ENCODE peak calls at places on chromosomes 12 and 14, in ten cellular contexts. One of them, this sample, is unnamed.

GRCh38 chr14:77270361-77271112 is 469 bp downstream of the NGB start:
- DNase-seq in AG04450: no peak
- DNase-seq in HL-60: no peak
- DNase-seq in mammary epithelial cell: no peak
- DNase-seq in A549: no peak
- DNase-seq in bronchial epithelial cell: no peak
- DNase-seq in type B pancreatic cell: no peak
- DNase-seq in cardiac muscle cell: no peak
- DNase-seq in sigmoid colon: no peak
- DNase-seq in GM20000: no peak
- DNase-seq in this sample: no peak

GRCh38 chr12:19198272-19198671 is 68.7 kb downstream of the PLEKHA5 start:
- DNase-seq in cardiac muscle cell: no peak
- DNase-seq in bronchial epithelial cell: peak
- DNase-seq in AG04450: no peak
- DNase-seq in A549: no peak
- DNase-seq in HL-60: no peak
- DNase-seq in type B pancreatic cell: no peak
- DNase-seq in GM20000: no peak
- DNase-seq in sigmoid colon: no peak
- DNase-seq in mammary epithelial cell: peak
- DNase-seq in this sample: no peak

GRCh38 chr12:4164591-4165558 is 108.7 kb upstream of the CCND2 start:
- DNase-seq in cardiac muscle cell: peak
- DNase-seq in A549: no peak
- DNase-seq in type B pancreatic cell: peak
- DNase-seq in HL-60: no peak
- DNase-seq in bronchial epithelial cell: peak
- DNase-seq in GM20000: peak
- DNase-seq in mammary epithelial cell: peak
- DNase-seq in sigmoid colon: peak
- DNase-seq in AG04450: peak
- DNase-seq in this sample: peak

GRCh38 chr12:51863363-51863920 is 14.9 kb upstream of the FIGNL2 start:
- DNase-seq in sigmoid colon: no peak
- DNase-seq in bronchial epithelial cell: no peak
- DNase-seq in mammary epithelial cell: no peak
- DNase-seq in AG04450: no peak
- DNase-seq in cardiac muscle cell: no peak
- DNase-seq in A549: no peak
- DNase-seq in GM20000: no peak
- DNase-seq in HL-60: no peak
- DNase-seq in type B pancreatic cell: no peak
- DNase-seq in this sample: peak

GRCh38 chr12:44154128-44154527 is 318.2 kb downstream of the TMEM117 start:
- DNase-seq in GM20000: no peak
- DNase-seq in sigmoid colon: no peak
- DNase-seq in A549: no peak
- DNase-seq in mammary epithelial cell: no peak
- DNase-seq in type B pancreatic cell: no peak
- DNase-seq in bronchial epithelial cell: no peak
- DNase-seq in AG04450: peak
- DNase-seq in HL-60: no peak
- DNase-seq in cardiac muscle cell: peak
- DNase-seq in this sample: no peak

GRCh38 chr12:80045594-80045993 is 53.7 kb upstream of the OTOGL start:
- DNase-seq in AG04450: peak
- DNase-seq in GM20000: no peak
- DNase-seq in mammary epithelial cell: peak
- DNase-seq in HL-60: no peak
- DNase-seq in sigmoid colon: no peak
- DNase-seq in bronchial epithelial cell: peak
- DNase-seq in cardiac muscle cell: no peak
- DNase-seq in A549: no peak
- DNase-seq in type B pancreatic cell: no peak
- DNase-seq in this sample: no peak

GRCh38 chr12:121522962-121523361 is 57.9 kb downstream of the KDM2B start:
- DNase-seq in GM20000: peak
- DNase-seq in mammary epithelial cell: no peak
- DNase-seq in HL-60: no peak
- DNase-seq in cardiac muscle cell: no peak
- DNase-seq in sigmoid colon: no peak
- DNase-seq in type B pancreatic cell: no peak
- DNase-seq in bronchial epithelial cell: no peak
- DNase-seq in A549: no peak
- DNase-seq in AG04450: no peak
- DNase-seq in this sample: no peak

GRCh38 chr14:56199095-56199975 is 81.1 kb downstream of the PELI2 start:
- DNase-seq in HL-60: no peak
- DNase-seq in bronchial epithelial cell: peak
- DNase-seq in GM20000: peak
- DNase-seq in cardiac muscle cell: no peak
- DNase-seq in sigmoid colon: peak
- DNase-seq in mammary epithelial cell: peak
- DNase-seq in AG04450: peak
- DNase-seq in A549: peak
- DNase-seq in type B pancreatic cell: no peak
- DNase-seq in this sample: no peak

GRCh38 chr12:989051-989450 is 2.0 kb upstream of the ERC1 start:
- DNase-seq in mammary epithelial cell: no peak
- DNase-seq in sigmoid colon: no peak
- DNase-seq in type B pancreatic cell: no peak
- DNase-seq in GM20000: no peak
- DNase-seq in cardiac muscle cell: no peak
- DNase-seq in bronchial epithelial cell: no peak
- DNase-seq in A549: no peak
- DNase-seq in AG04450: no peak
- DNase-seq in HL-60: no peak
- DNase-seq in this sample: no peak

GRCh38 chr14:20632448-20632830 is 9.1 kb downstream of the OR6S1 start:
- DNase-seq in HL-60: no peak
- DNase-seq in A549: no peak
- DNase-seq in type B pancreatic cell: no peak
- DNase-seq in AG04450: no peak
- DNase-seq in GM20000: no peak
- DNase-seq in mammary epithelial cell: peak
- DNase-seq in bronchial epithelial cell: no peak
- DNase-seq in cardiac muscle cell: no peak
- DNase-seq in sigmoid colon: no peak
- DNase-seq in this sample: peak

GRCh38 chr12:109292342-109292711 is 16.8 kb downstream of the FOXN4 start:
- DNase-seq in AG04450: no peak
- DNase-seq in type B pancreatic cell: no peak
- DNase-seq in sigmoid colon: no peak
- DNase-seq in bronchial epithelial cell: no peak
- DNase-seq in mammary epithelial cell: no peak
- DNase-seq in A549: no peak
- DNase-seq in cardiac muscle cell: no peak
- DNase-seq in GM20000: no peak
- DNase-seq in HL-60: no peak
- DNase-seq in this sample: no peak

GRCh38 chr12:14771651-14772137 is 31.6 kb downstream of the WBP11 start:
- DNase-seq in GM20000: peak
- DNase-seq in sigmoid colon: no peak
- DNase-seq in cardiac muscle cell: no peak
- DNase-seq in HL-60: no peak
- DNase-seq in AG04450: no peak
- DNase-seq in A549: no peak
- DNase-seq in mammary epithelial cell: no peak
- DNase-seq in type B pancreatic cell: no peak
- DNase-seq in bronchial epithelial cell: no peak
- DNase-seq in this sample: peak

GRCh38 chr14:68962681-68963080 is 16.4 kb downstream of the ACTN1 start:
- DNase-seq in sigmoid colon: no peak
- DNase-seq in A549: no peak
- DNase-seq in mammary epithelial cell: no peak
- DNase-seq in GM20000: no peak
- DNase-seq in type B pancreatic cell: no peak
- DNase-seq in bronchial epithelial cell: no peak
- DNase-seq in AG04450: no peak
- DNase-seq in cardiac muscle cell: no peak
- DNase-seq in HL-60: no peak
- DNase-seq in this sample: no peak

GRCh38 chr14:54686219-54686870 is 119.4 kb downstream of the SAMD4A start:
- DNase-seq in mammary epithelial cell: no peak
- DNase-seq in A549: no peak
- DNase-seq in GM20000: no peak
- DNase-seq in type B pancreatic cell: no peak
- DNase-seq in bronchial epithelial cell: peak
- DNase-seq in HL-60: no peak
- DNase-seq in sigmoid colon: peak
- DNase-seq in cardiac muscle cell: no peak
- DNase-seq in AG04450: peak
- DNase-seq in this sample: no peak

GRCh38 chr12:3119745-3120660 is 42.8 kb downstream of the TSPAN9 start:
- DNase-seq in GM20000: no peak
- DNase-seq in mammary epithelial cell: peak
- DNase-seq in sigmoid colon: no peak
- DNase-seq in AG04450: no peak
- DNase-seq in bronchial epithelial cell: peak
- DNase-seq in type B pancreatic cell: no peak
- DNase-seq in HL-60: no peak
- DNase-seq in cardiac muscle cell: no peak
- DNase-seq in A549: no peak
- DNase-seq in this sample: no peak

GRCh38 chr14:85963486-85963885 is 433.5 kb downstream of the FLRT2 start:
- DNase-seq in A549: no peak
- DNase-seq in GM20000: no peak
- DNase-seq in bronchial epithelial cell: no peak
- DNase-seq in AG04450: no peak
- DNase-seq in HL-60: no peak
- DNase-seq in mammary epithelial cell: no peak
- DNase-seq in cardiac muscle cell: no peak
- DNase-seq in sigmoid colon: no peak
- DNase-seq in type B pancreatic cell: no peak
- DNase-seq in this sample: no peak

GRCh38 chr14:85958069-85958468 is 428.1 kb downstream of the FLRT2 start:
- DNase-seq in cardiac muscle cell: no peak
- DNase-seq in GM20000: no peak
- DNase-seq in bronchial epithelial cell: no peak
- DNase-seq in A549: no peak
- DNase-seq in sigmoid colon: no peak
- DNase-seq in AG04450: no peak
- DNase-seq in HL-60: no peak
- DNase-seq in mammary epithelial cell: no peak
- DNase-seq in type B pancreatic cell: no peak
- DNase-seq in this sample: no peak

GRCh38 chr14:85959063-85959462 is 429.1 kb downstream of the FLRT2 start:
- DNase-seq in type B pancreatic cell: no peak
- DNase-seq in GM20000: no peak
- DNase-seq in A549: no peak
- DNase-seq in HL-60: no peak
- DNase-seq in bronchial epithelial cell: no peak
- DNase-seq in AG04450: no peak
- DNase-seq in cardiac muscle cell: no peak
- DNase-seq in sigmoid colon: no peak
- DNase-seq in mammary epithelial cell: no peak
- DNase-seq in this sample: no peak

DNA sequence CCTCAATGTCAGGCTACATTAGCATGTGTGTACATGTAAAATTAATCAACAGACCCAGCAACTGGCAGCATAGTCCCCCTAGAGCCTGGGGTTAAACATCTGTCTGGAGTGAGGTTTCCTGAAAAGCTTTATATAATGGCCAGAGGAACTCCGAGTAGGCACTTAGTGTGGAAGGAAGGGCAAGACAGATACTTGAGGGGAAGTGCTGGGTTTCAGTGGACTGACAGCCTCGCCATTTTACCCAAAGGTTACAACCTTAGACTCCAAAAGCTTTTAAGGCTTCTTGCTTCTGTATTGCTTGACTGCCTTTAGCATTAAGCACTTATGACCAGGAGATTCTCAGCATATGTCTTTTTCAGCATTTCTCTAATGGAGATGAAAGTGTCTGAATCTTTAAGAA is 430.8 kb downstream of the FLRT2 start:
- DNase-seq in type B pancreatic cell: no peak
- DNase-seq in GM20000: no peak
- DNase-seq in AG04450: no peak
- DNase-seq in mammary epithelial cell: no peak
- DNase-seq in A549: no peak
- DNase-seq in bronchial epithelial cell: no peak
- DNase-seq in HL-60: no peak
- DNase-seq in sigmoid colon: no peak
- DNase-seq in cardiac muscle cell: no peak
- DNase-seq in this sample: no peak
- TF ChIP-seq CTCF in type B pancreatic cell: no peak
- TF ChIP-seq CTCF in GM20000: no peak
- TF ChIP-seq CTCF in AG04450: no peak
- TF ChIP-seq CTCF in mammary epithelial cell: no peak
- TF ChIP-seq CTCF in A549: no peak
- TF ChIP-seq CTCF in bronchial epithelial cell: no peak
- TF ChIP-seq CTCF in HL-60: no peak
- TF ChIP-seq CTCF in sigmoid colon: no peak
- TF ChIP-seq CTCF in cardiac muscle cell: no peak
- TF ChIP-seq CTCF in this sample: no peak

GRCh38 chr12:117750657-117751056 is 218.1 kb downstream of the KSR2 start:
- DNase-seq in mammary epithelial cell: no peak
- DNase-seq in cardiac muscle cell: no peak
- DNase-seq in sigmoid colon: no peak
- DNase-seq in bronchial epithelial cell: no peak
- DNase-seq in HL-60: no peak
- DNase-seq in A549: no peak
- DNase-seq in AG04450: no peak
- DNase-seq in type B pancreatic cell: no peak
- DNase-seq in GM20000: no peak
- DNase-seq in this sample: no peak
- TF ChIP-seq CTCF in mammary epithelial cell: no peak
- TF ChIP-seq CTCF in cardiac muscle cell: no peak
- TF ChIP-seq CTCF in sigmoid colon: no peak
- TF ChIP-seq CTCF in bronchial epithelial cell: no peak
- TF ChIP-seq CTCF in HL-60: no peak
- TF ChIP-seq CTCF in A549: no peak
- TF ChIP-seq CTCF in AG04450: no peak
- TF ChIP-seq CTCF in type B pancreatic cell: no peak
- TF ChIP-seq CTCF in GM20000: no peak
- TF ChIP-seq CTCF in this sample: no peak

GRCh38 chr12:69630191-69630590 is 19.5 kb upstream of the LRRC10 start:
- DNase-seq in GM20000: no peak
- DNase-seq in bronchial epithelial cell: no peak
- DNase-seq in mammary epithelial cell: no peak
- DNase-seq in type B pancreatic cell: no peak
- DNase-seq in A549: peak
- DNase-seq in HL-60: no peak
- DNase-seq in sigmoid colon: no peak
- DNase-seq in AG04450: no peak
- DNase-seq in cardiac muscle cell: no peak
- DNase-seq in this sample: peak
- TF ChIP-seq CTCF in GM20000: no peak
- TF ChIP-seq CTCF in bronchial epithelial cell: peak
- TF ChIP-seq CTCF in mammary epithelial cell: peak
- TF ChIP-seq CTCF in type B pancreatic cell: peak
- TF ChIP-seq CTCF in A549: peak
- TF ChIP-seq CTCF in HL-60: no peak
- TF ChIP-seq CTCF in sigmoid colon: no peak
- TF ChIP-seq CTCF in AG04450: peak
- TF ChIP-seq CTCF in cardiac muscle cell: peak
- TF ChIP-seq CTCF in this sample: peak

DNA sequence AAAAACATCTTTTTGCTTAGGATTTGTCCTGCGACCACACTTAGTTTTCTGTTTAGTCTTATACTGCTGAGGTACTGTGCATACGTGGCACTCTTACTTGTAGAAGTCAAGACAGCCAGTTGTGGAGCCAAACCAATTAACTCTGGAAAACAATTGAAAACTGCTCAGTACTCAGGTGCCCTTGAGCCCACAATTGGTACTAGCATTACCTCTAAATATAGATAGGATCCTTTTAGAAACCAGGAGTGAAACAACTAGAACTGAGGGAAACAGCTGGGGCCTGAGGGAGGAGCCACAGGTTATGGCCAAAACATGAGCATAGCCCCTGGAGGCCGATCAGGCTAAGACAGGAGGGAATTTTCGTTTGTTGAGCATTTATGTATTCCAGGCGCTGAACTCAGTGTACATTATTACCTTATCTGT is 2.5 kb downstream of the SPATS2 start:
- DNase-seq in mammary epithelial cell: no peak
- DNase-seq in bronchial epithelial cell: peak
- DNase-seq in cardiac muscle cell: peak
- DNase-seq in HL-60: no peak
- DNase-seq in A549: peak
- DNase-seq in type B pancreatic cell: peak
- DNase-seq in GM20000: peak
- DNase-seq in sigmoid colon: no peak
- DNase-seq in AG04450: no peak
- DNase-seq in this sample: peak
- TF ChIP-seq CTCF in mammary epithelial cell: peak
- TF ChIP-seq CTCF in bronchial epithelial cell: peak
- TF ChIP-seq CTCF in cardiac muscle cell: peak
- TF ChIP-seq CTCF in HL-60: no peak
- TF ChIP-seq CTCF in A549: peak
- TF ChIP-seq CTCF in type B pancreatic cell: peak
- TF ChIP-seq CTCF in GM20000: peak
- TF ChIP-seq CTCF in sigmoid colon: no peak
- TF ChIP-seq CTCF in AG04450: peak
- TF ChIP-seq CTCF in this sample: peak

This sample was measured in NB4.